ENCODE peak calls at places on chromosomes 11 and 22, in eight cellular contexts. X is kidney, V is foreskin fibroblast, R is ovary, L is fibroblast of lung, S is PC-3, H is psoas muscle, B is coronary artery. A is an unnamed sample.

GRCh38 chr11:22807855-22808558 is 21.6 kb downstream of the SVIP start:
- DNase-seq in X (no peak), V (no peak), R (no peak), L (no peak), S (peak), H (no peak), B (no peak), A (no peak)

GRCh38 chr22:29994027-29994715 is 86.1 kb upstream of the HORMAD2 start:
- DNase-seq in X (no peak), V (peak), R (no peak), L (peak), S (peak), H (no peak), B (no peak), A (peak)

GRCh38 chr22:38872831-38873248 is 824 bp upstream of the CBX6 start:
- DNase-seq in X (peak), V (peak), R (peak), L (peak), S (no peak), H (peak), B (peak), A (peak)

GRCh38 chr11:15911377-15912044 is 444.8 kb downstream of the SOX6 start:
- DNase-seq in X (no peak), V (peak), R (peak), L (peak), S (no peak), H (peak), B (no peak), A (peak)

GRCh38 chr22:38398609-38399401 is 56.2 kb downstream of the KCNJ4 start:
- DNase-seq in X (peak), V (peak), R (peak), L (peak), S (peak), H (peak), B (peak), A (peak)

GRCh38 chr11:64074239-64074638 is 38.5 kb downstream of the FLRT1 start:
- DNase-seq in X (no peak), V (peak), R (no peak), L (peak), S (no peak), H (no peak), B (no peak), A (no peak)

GRCh38 chr11:55655096-55655495 is 6.9 kb upstream of the OR4C6 start:
- DNase-seq in X (no peak), V (no peak), R (no peak), L (no peak), S (peak), H (no peak), B (no peak), A (no peak)

GRCh38 chr22:38201718-38202436 is at the start of gene MAFF:
- DNase-seq in X (peak), V (peak), R (peak), L (peak), S (peak), H (peak), B (peak), A (peak)

GRCh38 chr11:31826530-31827438 is 15.7 kb upstream of the PAX6 start:
- DNase-seq in X (no peak), V (no peak), R (no peak), L (no peak), S (no peak), H (no peak), B (no peak), A (no peak)

GRCh38 chr11:128696930-128697329 is 3.1 kb downstream of the FLI1 start:
- DNase-seq in X (no peak), V (no peak), R (no peak), L (no peak), S (no peak), H (no peak), B (no peak), A (no peak)

GRCh38 chr11:14054708-14055107 is 92.2 kb downstream of the SPON1 start:
- DNase-seq in X (no peak), V (peak), R (no peak), L (peak), S (no peak), H (peak), B (no peak), A (peak)

GRCh38 chr11:83449338-83449913 is 163.3 kb upstream of the CCDC90B start:
- DNase-seq in X (no peak), V (no peak), R (no peak), L (no peak), S (no peak), H (no peak), B (no peak), A (no peak)

GRCh38 chr11:92227233-92227593 is 2.6 kb downstream of the FAT3 start:
- DNase-seq in X (no peak), V (peak), R (no peak), L (no peak), S (no peak), H (no peak), B (no peak), A (no peak)

GRCh38 chr11:862028-862703 is 19.5 kb downstream of the TSPAN4 start:
- DNase-seq in X (no peak), V (peak), R (peak), L (peak), S (no peak), H (no peak), B (no peak), A (no peak)

GRCh38 chr11:107740256-107740655 is 28.4 kb upstream of the SLN start:
- DNase-seq in X (no peak), V (no peak), R (no peak), L (no peak), S (no peak), H (no peak), B (no peak), A (peak)

GRCh38 chr22:43923191-43923590 is 414 bp upstream of the PNPLA3 start:
- DNase-seq in X (no peak), V (peak), R (no peak), L (peak), S (no peak), H (no peak), B (no peak), A (no peak)

GRCh38 chr11:289706-290620 is 1.0 kb downstream of the PGGHG start:
- DNase-seq in X (peak), V (no peak), R (no peak), L (no peak), S (no peak), H (peak), B (peak), A (no peak)

GRCh38 chr11:117296881-117297280 is 5.7 kb downstream of the BACE1-AS start:
- DNase-seq in X (no peak), V (no peak), R (no peak), L (no peak), S (no peak), H (no peak), B (no peak), A (no peak)

GRCh38 chr11:68954970-68955958 is 25.5 kb downstream of the MRGPRD start:
- DNase-seq in X (no peak), V (peak), R (peak), L (peak), S (peak), H (peak), B (no peak), A (no peak)

GRCh38 chr11:68958211-68958610 is 22.6 kb downstream of the MRGPRD start:
- DNase-seq in X (peak), V (no peak), R (no peak), L (no peak), S (no peak), H (peak), B (no peak), A (no peak)

GRCh38 chr11:68959465-68960298 is 21.1 kb downstream of the MRGPRD start:
- DNase-seq in X (peak), V (no peak), R (no peak), L (no peak), S (no peak), H (peak), B (no peak), A (no peak)

GRCh38 chr11:68956142-68956541 is 24.6 kb downstream of the MRGPRD start:
- DNase-seq in X (no peak), V (no peak), R (no peak), L (no peak), S (no peak), H (peak), B (no peak), A (no peak)

GRCh38 chr11:68956547-68957254 is 24.1 kb downstream of the MRGPRD start:
- DNase-seq in X (no peak), V (no peak), R (no peak), L (no peak), S (no peak), H (peak), B (no peak), A (no peak)
- TF ChIP-seq CTCF in X (no peak), V (no peak), R (no peak), L (no peak), S (no peak), H (no peak), B (no peak), A (no peak)

GRCh38 chr11:62124186-62125113 is 639 bp downstream of the INCENP start:
- DNase-seq in X (no peak), V (peak), R (no peak), L (peak), S (peak), H (no peak), B (peak), A (peak)
- H3K4me3 ChIP-seq in X (peak), V (peak), R (peak), L (peak), S (peak), H (peak), B (peak), A (peak)

GRCh38 chr22:49979587-49980264 is 19.2 kb downstream of the PIM3 start:
- DNase-seq in X (peak), V (peak), R (no peak), L (peak), S (peak), H (peak), B (no peak), A (peak)
- TF ChIP-seq CTCF in X (peak), V (peak), R (no peak), L (peak), S (peak), H (peak), B (no peak), A (peak)

GRCh38 chr11:19718976-19719375 is 6.3 kb downstream of the NAV2 start:
- DNase-seq in X (no peak), V (no peak), R (no peak), L (no peak), S (no peak), H (no peak), B (no peak), A (no peak)
- H3K4me3 ChIP-seq in X (no peak), V (no peak), R (no peak), L (no peak), S (no peak), H (no peak), B (peak), A (no peak)

DNA sequence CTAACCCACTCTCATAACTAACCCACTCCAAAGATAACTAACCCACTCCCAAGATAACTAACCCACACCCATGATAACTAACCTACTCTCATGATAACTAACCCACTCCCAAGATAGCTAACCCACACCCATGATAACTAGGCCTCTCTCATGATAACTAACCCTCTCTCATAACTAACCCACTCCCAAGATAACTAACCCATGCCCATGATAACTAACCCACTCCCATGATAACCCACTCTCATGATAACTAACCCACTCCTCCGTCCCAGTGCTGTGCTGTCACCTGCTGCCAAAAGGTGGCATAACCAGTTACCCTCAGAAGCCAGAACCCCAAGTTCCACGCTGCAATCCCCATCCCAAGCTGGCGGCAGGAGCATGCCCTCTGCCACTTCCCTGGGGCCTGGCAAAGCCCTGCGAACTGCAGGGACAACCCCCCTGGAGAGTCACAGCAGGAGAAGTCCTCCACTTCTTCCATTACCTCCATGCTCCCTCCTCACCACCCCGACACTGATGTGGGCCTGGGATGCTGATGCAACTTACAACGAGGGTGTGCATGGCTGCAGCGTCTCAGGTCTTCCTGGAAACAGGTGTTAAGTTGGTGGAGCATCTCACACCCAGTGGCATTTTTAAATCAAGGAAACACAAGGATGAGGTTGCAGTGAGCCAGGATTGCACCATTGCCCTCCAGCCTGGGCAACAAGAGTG is 30.8 kb upstream of the CELSR1 start:
- DNase-seq in X (peak), V (no peak), R (no peak), L (no peak), S (no peak), H (peak), B (no peak), A (no peak)
- TF ChIP-seq CTCF in X (no peak), V (no peak), R (no peak), L (peak), S (no peak), H (no peak), B (no peak), A (peak)

GRCh38 chr11:118689503-118689851 is 10.0 kb upstream of the TREH start:
- DNase-seq in X (no peak), V (no peak), R (no peak), L (no peak), S (no peak), H (no peak), B (no peak), A (no peak)
- H3K4me3 ChIP-seq in X (no peak), V (peak), R (peak), L (no peak), S (peak), H (peak), B (peak), A (peak)

DNA sequence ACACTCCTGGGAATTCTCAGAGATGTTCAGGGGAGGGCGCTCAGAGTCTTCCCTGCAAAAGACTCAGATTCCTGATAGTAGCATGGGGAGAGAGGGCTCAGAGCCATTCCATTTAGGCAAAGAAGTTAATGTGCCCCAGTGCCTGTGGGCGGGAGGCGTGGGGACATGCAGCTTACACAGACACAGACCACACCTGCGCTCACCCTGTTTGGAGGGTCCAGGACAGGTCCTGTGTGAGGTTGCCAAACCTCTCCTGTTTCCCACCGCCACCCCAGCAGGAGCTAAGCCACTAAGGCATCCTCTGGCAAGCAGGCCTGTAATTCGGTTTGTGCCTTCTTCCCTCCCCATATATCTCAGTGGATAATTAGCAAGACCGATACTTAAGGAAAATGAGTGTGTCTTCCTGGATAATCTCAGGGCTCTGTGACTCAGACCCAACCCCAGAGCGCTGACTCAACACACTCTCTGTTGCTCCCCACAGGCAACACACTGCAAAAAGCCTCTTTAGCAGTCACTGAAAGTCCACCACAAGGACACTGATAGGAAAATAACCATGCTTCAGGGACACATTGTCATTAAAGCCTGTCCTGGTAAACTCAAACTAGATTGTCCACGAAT is 118.9 kb upstream of the LMO1 start:
- DNase-seq in X (no peak), V (peak), R (no peak), L (peak), S (peak), H (no peak), B (peak), A (peak)
- TF ChIP-seq CTCF in X (no peak), V (no peak), R (no peak), L (no peak), S (no peak), H (no peak), B (no peak), A (no peak)

DNA sequence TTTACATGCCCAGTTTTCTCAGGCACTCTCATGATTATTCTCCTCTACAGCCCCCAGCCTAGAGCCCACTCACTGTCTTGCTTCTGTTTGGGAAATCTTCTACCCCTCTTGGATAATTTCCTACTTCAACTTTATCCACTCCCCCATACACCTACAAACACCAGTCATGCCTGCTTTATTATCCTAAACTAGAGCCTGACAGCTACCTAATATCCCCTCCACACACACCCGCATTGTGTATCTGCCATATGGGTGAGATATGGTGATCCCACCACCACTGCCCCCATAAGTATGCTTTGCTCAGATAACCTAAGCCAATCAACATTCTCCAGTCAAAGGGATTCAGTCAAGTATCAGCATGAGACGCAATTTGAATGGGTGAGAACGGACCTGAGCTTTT is 15.3 kb upstream of the FJX1 start:
- DNase-seq in X (no peak), V (no peak), R (no peak), L (no peak), S (no peak), H (no peak), B (no peak), A (no peak)
- H3K4me3 ChIP-seq in X (no peak), V (no peak), R (no peak), L (no peak), S (no peak), H (no peak), B (no peak), A (no peak)

GRCh38 chr11:57904369-57904768 is 119.3 kb upstream of the OR9Q1 start:
- DNase-seq in X (no peak), V (no peak), R (no peak), L (no peak), S (no peak), H (no peak), B (no peak), A (no peak)

GRCh38 chr11:57901756-57902155 is 121.9 kb upstream of the OR9Q1 start:
- DNase-seq in X (no peak), V (no peak), R (no peak), L (no peak), S (peak), H (no peak), B (no peak), A (no peak)

GRCh38 chr11:57903011-57903410 is 120.7 kb upstream of the OR9Q1 start:
- DNase-seq in X (no peak), V (no peak), R (no peak), L (no peak), S (no peak), H (no peak), B (no peak), A (no peak)

GRCh38 chr11:57903441-57904123 is 120.1 kb upstream of the OR9Q1 start:
- DNase-seq in X (peak), V (no peak), R (no peak), L (no peak), S (peak), H (no peak), B (no peak), A (peak)

DNA sequence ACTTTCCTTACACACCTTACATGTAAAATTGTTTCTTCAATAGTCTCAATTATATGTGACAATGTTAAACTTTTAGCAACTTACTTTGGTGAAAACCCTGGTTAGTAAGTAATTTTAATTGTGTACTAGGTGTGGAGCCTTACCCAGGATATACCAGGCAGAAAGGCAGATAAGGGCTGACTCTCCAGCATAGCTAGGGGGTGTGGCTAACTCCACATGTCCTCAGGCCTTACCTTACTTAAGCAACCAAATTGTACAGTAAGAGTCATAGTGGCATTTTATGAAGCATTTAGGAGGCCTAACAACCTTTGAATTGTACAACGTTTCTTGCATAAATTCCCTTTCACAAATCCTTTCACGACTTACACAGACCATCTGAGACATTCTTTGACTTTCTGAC is 118.2 kb upstream of the OR9Q1 start:
- DNase-seq in X (no peak), V (no peak), R (no peak), L (no peak), S (no peak), H (no peak), B (no peak), A (no peak)
- TF ChIP-seq CTCF in X (no peak), V (no peak), R (no peak), L (no peak), S (no peak), H (no peak), B (no peak), A (no peak)

GRCh38 chr11:118434123-118434552 is 2.2 kb upstream of the KMT2A start:
- DNase-seq in X (no peak), V (peak), R (no peak), L (peak), S (no peak), H (no peak), B (no peak), A (peak)
- H3K4me3 ChIP-seq in X (peak), V (peak), R (peak), L (peak), S (peak), H (peak), B (peak), A (peak)